ENCODE peak calls at places on chromosomes 12 and 14, in seven cellular contexts. V, H, Q, U, W, G and A are unnamed samples. For H3K36me3 and H3K4me1, the result is how much of the 10 kb centered on the place peaks cover.

GRCh38 chr14:95021588-95021987 is 135.7 kb downstream of the DICER1 start:
- DNase-seq in V (no peak), H (no peak), Q (no peak), U (no peak), W (no peak), G (no peak), A (no peak)

GRCh38 chr12:203462-204260 is 10.3 kb downstream of the SLC6A12 start:
- DNase-seq in V (no peak), H (peak), Q (no peak), U (no peak), W (no peak), G (peak), A (peak)

GRCh38 chr12:110874351-110874750 is 27.6 kb downstream of the CCDC63 start:
- DNase-seq in V (no peak), H (no peak), Q (no peak), U (no peak), W (no peak), G (no peak), A (no peak)

GRCh38 chr12:19227190-19227879 is 97.8 kb downstream of the PLEKHA5 start:
- DNase-seq in V (no peak), H (peak), Q (no peak), U (no peak), W (no peak), G (no peak), A (peak)

GRCh38 chr12:12510141-12510540 is 52.5 kb downstream of the DUSP16 start:
- DNase-seq in V (no peak), H (no peak), Q (peak), U (no peak), W (no peak), G (no peak), A (no peak)

GRCh38 chr14:62687818-62688217 is 357.4 kb downstream of the KCNH5 start:
- DNase-seq in V (no peak), H (no peak), Q (no peak), U (no peak), W (no peak), G (no peak), A (no peak)

GRCh38 chr14:105860615-105861580 is 334.5 kb downstream of the TMEM121 start:
- DNase-seq in V (peak), H (no peak), Q (no peak), U (no peak), W (peak), G (peak), A (no peak)

GRCh38 chr14:82009076-82009475 is 475.4 kb upstream of the SEL1L start:
- DNase-seq in V (no peak), H (peak), Q (no peak), U (no peak), W (no peak), G (no peak), A (peak)

GRCh38 chr14:70585221-70585620 is 15.2 kb downstream of the MED6 start:
- DNase-seq in V (no peak), H (peak), Q (no peak), U (no peak), W (no peak), G (no peak), A (no peak)

GRCh38 chr12:5135126-5135525 is 91.4 kb downstream of the KCNA5 start:
- DNase-seq in V (no peak), H (no peak), Q (no peak), U (no peak), W (no peak), G (no peak), A (no peak)

GRCh38 chr14:96166475-96167223 is 38.0 kb upstream of the BDKRB2 start:
- DNase-seq in V (no peak), H (no peak), Q (no peak), U (no peak), W (no peak), G (no peak), A (no peak)

GRCh38 chr14:79325557-79325956 is 885.7 kb downstream of the DIO2 start:
- DNase-seq in V (no peak), H (no peak), Q (no peak), U (no peak), W (no peak), G (no peak), A (no peak)

GRCh38 chr14:45838597-45838996 is 585.6 kb upstream of the MIS18BP1 start:
- DNase-seq in V (no peak), H (peak), Q (no peak), U (no peak), W (no peak), G (no peak), A (no peak)

GRCh38 chr14:61076531-61076930 is 95.5 kb downstream of the SLC38A6 start:
- DNase-seq in V (no peak), H (no peak), Q (peak), U (no peak), W (no peak), G (no peak), A (no peak)

GRCh38 chr12:15532364-15532977 is 210.2 kb downstream of the PTPRO start:
- DNase-seq in V (no peak), H (peak), Q (peak), U (no peak), W (no peak), G (no peak), A (peak)

GRCh38 chr14:89844508-89844907 is 110.0 kb downstream of the EFCAB11 start:
- DNase-seq in V (no peak), H (no peak), Q (no peak), U (no peak), W (no peak), G (no peak), A (no peak)

GRCh38 chr12:4280351-4281163 is 7.0 kb downstream of the CCND2 start:
- DNase-seq in V (no peak), H (peak), Q (no peak), U (peak), W (no peak), G (peak), A (no peak)

GRCh38 chr14:21860172-21860571 is 186.6 kb upstream of the OR4E1 start:
- DNase-seq in V (no peak), H (peak), Q (no peak), U (no peak), W (no peak), G (no peak), A (no peak)

DNA sequence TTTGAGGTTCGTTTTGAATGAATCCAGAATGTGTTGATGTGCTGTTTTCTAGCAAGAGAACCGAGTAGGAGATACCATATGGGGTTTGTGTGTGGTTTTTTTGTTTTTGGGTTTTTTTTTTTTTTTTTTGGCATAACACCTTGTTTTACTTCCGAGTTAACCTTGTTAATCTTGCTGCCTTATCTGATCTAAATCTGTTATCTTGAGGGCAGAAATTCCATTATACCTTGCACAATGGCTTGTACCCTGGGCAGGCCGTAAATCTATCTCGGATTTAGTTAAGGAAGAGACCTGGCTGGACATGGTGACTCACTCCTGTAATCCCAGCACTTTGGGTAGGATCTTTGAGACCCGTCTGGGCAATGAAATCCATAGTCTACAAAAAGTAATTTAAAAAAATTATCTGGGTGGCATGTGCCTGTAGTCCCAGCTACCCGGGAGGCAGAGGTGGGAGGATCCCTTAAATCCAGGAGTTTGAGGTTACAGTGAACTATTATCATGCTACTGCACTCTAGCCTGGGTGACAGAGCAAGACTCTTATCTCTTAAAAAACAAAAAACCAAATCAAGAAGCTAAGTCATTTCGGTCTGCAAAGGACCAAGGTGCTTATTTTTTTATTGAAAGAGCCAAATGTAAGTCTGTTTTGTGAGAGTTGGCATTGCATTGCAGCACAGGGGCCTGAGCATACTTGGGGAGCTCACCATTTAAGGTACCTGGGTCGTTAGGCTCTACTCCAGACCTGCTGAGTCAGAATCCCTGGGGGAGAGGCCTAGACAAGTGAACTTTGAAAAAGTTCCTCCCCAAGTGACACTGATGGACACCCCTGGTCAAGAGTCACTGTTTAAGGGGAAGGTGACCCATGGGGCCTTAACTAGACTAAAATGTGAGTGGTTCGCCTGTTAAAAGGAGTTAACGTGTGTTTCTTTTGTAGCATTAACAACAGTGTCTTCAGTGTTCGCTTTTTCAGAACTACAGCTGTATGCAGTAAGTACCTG is 6.7 kb downstream of the DLST start:
- DNase-seq in V (no peak), H (no peak), Q (peak), U (no peak), W (no peak), G (no peak), A (peak)
- H3K36me3 ChIP-seq in V (half or more), H (under half), Q (under half), U (half or more), W (half or more), G (half or more), A (half or more)

DNA sequence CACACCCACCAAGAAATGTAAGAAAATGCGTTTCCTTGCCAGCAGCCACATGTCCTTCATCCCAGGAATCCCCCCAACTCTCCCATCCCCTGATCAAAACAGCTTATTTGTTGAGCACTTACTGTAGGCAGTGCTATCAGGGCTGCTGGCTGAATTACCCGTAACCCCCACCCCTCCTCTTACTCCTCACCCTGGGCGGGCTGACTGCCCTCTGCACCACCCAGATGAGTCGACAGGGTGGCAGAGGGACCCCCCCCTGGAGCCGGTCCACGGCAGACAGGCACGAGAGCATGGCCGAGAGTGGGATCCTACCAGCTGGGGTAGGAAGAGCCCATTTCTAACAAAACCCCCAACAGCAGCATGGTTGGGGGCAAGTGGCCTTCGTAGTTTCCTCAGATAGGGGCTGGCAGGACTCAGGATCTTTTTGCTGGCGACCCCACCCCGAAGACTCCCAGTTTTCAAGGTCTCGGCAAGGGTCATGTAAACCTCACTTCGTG is 1.1 kb upstream of the RHOF start:
- DNase-seq in V (no peak), H (no peak), Q (no peak), U (no peak), W (no peak), G (no peak), A (no peak)
- H3K4me1 ChIP-seq in V (half or more), H (under half), Q (half or more), U (half or more), W (half or more), G (half or more), A (under half)

DNA sequence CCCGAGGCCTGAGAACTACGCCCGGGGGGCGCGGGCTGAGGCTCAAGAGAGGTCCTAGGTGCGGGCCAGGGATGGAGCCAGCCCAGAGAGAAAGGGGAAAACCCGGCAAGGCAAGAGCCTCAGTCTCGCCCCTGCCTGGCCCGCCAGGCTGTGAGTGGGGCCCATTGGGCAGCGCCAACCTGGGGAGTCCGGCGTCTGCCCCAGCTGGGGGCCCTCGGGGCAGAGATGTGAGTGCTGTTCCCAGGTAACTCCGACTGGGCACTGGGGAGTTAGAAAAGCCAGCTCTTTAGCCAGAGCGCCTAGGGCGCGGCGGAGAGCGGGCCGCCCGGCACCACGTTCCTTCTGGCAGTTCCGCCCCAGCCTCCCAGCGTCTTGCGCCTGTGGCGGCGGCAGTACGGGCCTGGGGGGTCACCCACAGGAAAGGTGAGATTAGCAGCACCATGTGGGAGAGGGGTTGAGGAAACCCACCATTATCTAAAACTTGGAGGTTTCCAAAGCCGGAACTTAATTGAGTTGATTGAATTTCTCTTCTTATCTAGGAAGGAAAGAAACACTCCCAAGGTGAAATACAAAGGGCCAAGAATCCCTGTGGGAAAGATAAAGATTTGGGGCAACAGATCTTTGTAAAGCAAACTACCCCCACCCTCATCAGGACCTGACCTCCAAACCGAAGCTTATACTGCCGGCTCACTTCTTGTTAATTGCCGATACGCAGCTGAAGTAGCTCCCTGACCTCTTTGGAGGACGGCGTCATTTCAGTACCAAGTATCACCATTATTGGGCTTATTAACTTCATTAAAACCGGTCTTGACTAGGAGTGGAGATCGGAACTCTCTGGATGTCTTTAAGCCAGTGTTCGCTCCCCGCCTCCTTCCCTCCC is 11.6 kb downstream of the OTX2 start:
- DNase-seq in V (no peak), H (peak), Q (no peak), U (no peak), W (no peak), G (no peak), A (no peak)
- H3K4me3 ChIP-seq in V (no peak), H (peak), Q (no peak), U (peak), W (peak), G (peak), A (no peak)

GRCh38 chr12:95494888-95495287 is 20.9 kb downstream of the METAP2 start:
- DNase-seq in V (no peak), H (no peak), Q (no peak), U (no peak), W (no peak), G (no peak), A (no peak)

GRCh38 chr12:95504140-95504539 is 30.2 kb downstream of the METAP2 start:
- DNase-seq in V (no peak), H (no peak), Q (no peak), U (no peak), W (no peak), G (no peak), A (no peak)

GRCh38 chr12:95495433-95495832 is 21.5 kb downstream of the METAP2 start:
- DNase-seq in V (no peak), H (no peak), Q (no peak), U (no peak), W (no peak), G (no peak), A (no peak)

GRCh38 chr12:95497031-95497430 is 23.1 kb downstream of the METAP2 start:
- DNase-seq in V (no peak), H (no peak), Q (no peak), U (no peak), W (no peak), G (no peak), A (no peak)

GRCh38 chr12:95498968-95499367 is 25.0 kb downstream of the METAP2 start:
- DNase-seq in V (no peak), H (no peak), Q (no peak), U (no peak), W (no peak), G (no peak), A (no peak)
- H3K36me3 ChIP-seq in V (half or more), H (under half), Q (under half), U (half or more), W (half or more), G (half or more), A (half or more)

DNA sequence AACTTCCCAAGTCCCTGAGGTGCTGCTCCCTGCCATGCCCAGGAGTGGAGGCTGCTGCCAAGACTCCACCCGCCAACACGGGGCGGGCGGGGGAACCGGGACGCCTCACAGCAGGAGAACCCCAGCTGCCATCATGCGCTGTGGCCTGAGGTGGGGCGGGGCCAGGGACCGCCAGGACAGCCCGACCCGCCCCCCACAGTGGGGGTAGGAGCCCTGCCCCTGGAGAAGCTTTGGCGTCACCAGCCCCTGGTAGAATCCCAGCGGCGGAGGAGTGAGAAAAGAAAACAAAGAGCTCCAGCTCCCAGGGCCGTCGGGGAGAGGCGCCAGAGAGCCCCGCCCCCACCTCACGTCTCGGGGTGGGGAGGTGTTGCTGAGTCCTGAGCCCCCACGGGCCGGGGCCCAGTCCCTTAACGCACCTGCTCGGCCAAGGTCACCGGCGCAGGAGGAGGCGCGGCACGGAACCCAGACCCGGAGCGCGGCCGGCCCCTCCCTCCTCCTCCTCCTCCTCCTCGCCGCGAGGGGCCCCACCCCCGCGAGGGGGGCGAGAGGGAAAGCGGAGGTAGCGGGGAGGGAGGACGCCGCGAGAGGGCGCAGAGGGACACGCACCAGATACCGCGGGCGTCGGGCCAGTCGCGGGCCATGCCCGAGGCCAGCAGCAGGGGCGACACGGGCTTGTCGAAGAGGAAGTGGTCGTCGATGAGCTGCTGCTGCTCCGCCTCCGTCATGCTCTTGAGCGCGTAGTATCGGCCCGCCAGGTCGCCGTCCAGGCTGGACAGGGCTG is 1.8 kb downstream of the CKB start:
- DNase-seq in V (peak), H (peak), Q (no peak), U (peak), W (peak), G (peak), A (peak)
- H3K4me1 ChIP-seq in V (half or more), H (half or more), Q (under half), U (half or more), W (half or more), G (half or more), A (under half)